ENCODE peak calls at places on chromosomes 13 and 19, in eight cellular contexts. L is stimulated activated CD4-positive, alpha-beta T cell treated with anti-CD3 and anti-CD28 coated beads, TNF-alpha, amount 100 ng/mL, for 48 hours; G is dermis microvascular lymphatic vessel endothelial cell; Q is fibroblast of the aortic adventitia; Z is NCI-H1930; N is stimulated activated CD8-positive, alpha-beta memory T cell treated with anti-CD3 and anti-CD28 coated beads, Interleukin-7, amount 100 ng/mL, for 1 hour; D is retina; F is DMS53. P is an unnamed sample.

GRCh38 chr13:31424130-31424729 is 224.5 kb downstream of the B3GLCT start:
- DNase-seq in F (peak; percentile 91), L (peak; percentile 55), D (peak; percentile 83), Z (peak; percentile 53), Q (peak; percentile 82), G (peak; percentile 83), N (peak; percentile 10), P (peak; percentile 2)

GRCh38 chr13:26335158-26335557 is 81.2 kb downstream of the CDK8 start:
- DNase-seq in F (no peak), G (no peak), D (no peak), N (no peak), Q (no peak), Z (no peak), L (no peak), P (no peak)

GRCh38 chr19:681029-681626 is 4.9 kb downstream of the FSTL3 start:
- DNase-seq in F (no peak), N (no peak), Z (no peak), Q (no peak), G (peak; percentile 97), L (peak; percentile 94), D (no peak), P (no peak)

GRCh38 chr19:13882841-13883240 is 5.9 kb downstream of the NANOS3 start:
- DNase-seq in Q (no peak), N (no peak), Z (no peak), L (no peak), D (no peak), F (no peak), G (no peak), P (no peak)

GRCh38 chr13:29498426-29499040 is 97.0 kb downstream of the SLC7A1 start:
- DNase-seq in N (no peak), L (no peak), G (no peak), Z (no peak), D (no peak), F (peak; percentile 53), Q (no peak), P (no peak)

GRCh38 chr13:52010890-52011689 is at the start of gene ATP7B:
- DNase-seq in Q (no peak), N (no peak), L (no peak), G (peak; percentile 11), Z (no peak), F (peak; percentile 71), D (no peak), P (no peak)

GRCh38 chr19:43430142-43430710 is 15.5 kb downstream of the TEX101 start:
- DNase-seq in L (no peak), Q (peak; percentile 18), Z (no peak), N (no peak), F (no peak), D (no peak), G (no peak), P (no peak)

GRCh38 chr19:40543029-40543597 is 33.6 kb upstream of the SHKBP1 start:
- DNase-seq in Z (no peak), G (no peak), D (no peak), F (no peak), Q (no peak), N (no peak), L (no peak), P (no peak)

GRCh38 chr13:113639661-113640262 is 18.2 kb downstream of the ATP4B start:
- DNase-seq in Q (no peak), N (no peak), L (no peak), Z (no peak), G (no peak), D (no peak), F (no peak), P (no peak)

GRCh38 chr19:47514869-47515588 is at the start of gene NAPA:
- DNase-seq in Q (peak; percentile 100), G (peak; percentile 100), L (peak; percentile 100), F (peak; percentile 100), N (peak; percentile 100), D (peak; percentile 100), Z (peak; percentile 100), P (peak; percentile 100)

GRCh38 chr13:92377396-92377795 is 849.2 kb upstream of the GPC6 start:
- DNase-seq in D (no peak), G (no peak), Z (no peak), F (no peak), N (no peak), Q (no peak), L (no peak), P (no peak)

GRCh38 chr19:12938536-12939291 is at the start of gene CALR:
- DNase-seq in N (no peak), Z (no peak), F (peak; percentile 58), L (no peak), Q (peak; percentile 37), D (peak; percentile 99), G (peak; percentile 55), P (no peak)

GRCh38 chr13:111946214-111946613 is 120.7 kb upstream of the SOX1 start:
- DNase-seq in F (no peak), N (no peak), G (no peak), Q (no peak), Z (no peak), D (no peak), L (no peak), P (no peak)

P was measured in NCI-H187 treated with DMSO at 0.1 percent for 48 hours.